ENCODE peak calls at places on chromosomes 13 and 19, in nine cellular contexts. D is heart right ventricle, S is K562, P is uterus, E is thyroid gland, Y is brain microvascular endothelial cell, J is neural progenitor cell, N is astrocyte, Z is left ventricle myocardium inferior. O is an unnamed sample.
A peak's percentile ranks its signal among the peaks of the same experiment; 100 is the strongest.

GRCh38 chr13:74040200-74040599 is 94.0 kb downstream of the KLF12 start:
- DNase-seq in P (no peak), Y (peak; percentile 28), D (peak; percentile 35), S (peak; percentile 14), N (no peak), E (peak; percentile 38), J (peak; percentile 89), Z (peak; percentile 46), O (no peak)

GRCh38 chr13:55563267-55563666 is 1577.5 kb upstream of the PRR20A start:
- DNase-seq in J (no peak), S (no peak), D (no peak), Z (no peak), Y (no peak), N (no peak), P (no peak), E (no peak), O (no peak)

GRCh38 chr19:20247016-20247683 is 80.1 kb downstream of the ZNF486 start:
- DNase-seq in E (peak; percentile 85), D (peak; percentile 11), P (peak; percentile 56), Y (no peak), Z (peak; percentile 16), S (no peak), J (peak; percentile 63), N (peak; percentile 0), O (peak; percentile 42)

GRCh38 chr19:14383898-14384669 is 2.8 kb downstream of the ADGRE5 start:
- DNase-seq in P (peak; percentile 73), D (no peak), S (peak; percentile 72), J (no peak), Y (peak; percentile 38), N (peak; percentile 36), E (no peak), Z (no peak), O (no peak)

GRCh38 chr19:45147835-45148676 is 12.7 kb downstream of the NKPD1 start:
- DNase-seq in E (no peak), D (no peak), S (peak; percentile 18), J (peak; percentile 30), Z (no peak), N (no peak), Y (no peak), P (no peak), O (no peak)

GRCh38 chr13:52884429-52884828 is 36.0 kb upstream of the PCDH8 start:
- DNase-seq in S (no peak), J (no peak), E (peak; percentile 34), Y (no peak), Z (no peak), P (no peak), D (no peak), N (no peak), O (no peak)

GRCh38 chr13:35987572-35988513 is 143.3 kb downstream of the DCLK1 start:
- DNase-seq in N (no peak), E (no peak), D (no peak), S (no peak), J (no peak), Y (no peak), P (no peak), Z (no peak), O (no peak)

GRCh38 chr19:7852851-7853759 is 21.1 kb downstream of the PRR36 start:
- DNase-seq in E (peak; percentile 93), D (no peak), N (no peak), S (peak; percentile 91), Z (peak; percentile 54), Y (no peak), P (peak; percentile 46), J (peak; percentile 91), O (no peak)

GRCh38 chr19:55152017-55152416 is 3.0 kb upstream of the TNNT1 start:
- DNase-seq in N (no peak), Z (no peak), E (no peak), J (no peak), S (peak; percentile 77), P (no peak), Y (no peak), D (no peak), O (no peak)

GRCh38 chr13:46812398-46812797 is 15.4 kb upstream of the ESD start:
- DNase-seq in Y (no peak), P (no peak), Z (no peak), S (no peak), J (no peak), N (no peak), E (no peak), D (no peak), O (no peak)

GRCh38 chr19:49744946-49745381 is 18.1 kb downstream of the TSKS start:
- DNase-seq in E (no peak), D (no peak), Z (no peak), S (no peak), P (no peak), J (no peak), Y (no peak), N (no peak), O (no peak)

GRCh38 chr13:99018418-99019180 is 40.7 kb upstream of the DOCK9 start:
- DNase-seq in P (no peak), N (peak; percentile 84), Y (no peak), D (no peak), E (no peak), S (no peak), Z (no peak), J (no peak), O (no peak)

DNA sequence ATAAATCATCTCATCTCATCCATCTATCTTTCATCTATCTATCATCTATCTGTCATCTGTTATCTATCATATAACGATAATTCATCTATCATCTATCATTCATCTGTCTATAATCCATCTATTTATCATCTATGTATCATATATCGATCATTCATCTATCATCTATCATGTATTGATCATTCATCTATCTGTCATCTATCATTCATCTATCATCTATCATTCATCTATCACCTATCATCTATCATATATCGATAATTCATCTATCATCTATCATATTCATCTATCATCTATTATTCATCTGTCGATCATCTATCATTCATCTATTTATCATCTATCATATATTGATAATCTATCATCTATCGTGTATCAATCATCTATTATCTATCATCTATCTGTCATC is 100.4 kb upstream of the ZNF492 start:
- DNase-seq in N (no peak), S (no peak), D (no peak), Y (no peak), J (no peak), P (no peak), E (no peak), Z (no peak), O (no peak)
- H3K27ac ChIP-seq in N (no peak overlapping the region), S (no peak overlapping the region), D (no peak overlapping the region), Y (no peak overlapping the region), J (no peak overlapping the region), P (no peak overlapping the region), E (no peak overlapping the region), Z (no peak overlapping the region), O (no peak overlapping the region)

GRCh38 chr13:34207872-34208271 is 389.9 kb downstream of the RFC3 start:
- DNase-seq in S (no peak), N (no peak), D (no peak), Z (no peak), J (no peak), Y (no peak), P (no peak), E (no peak), O (no peak)

GRCh38 chr13:34208326-34208725 is 390.4 kb downstream of the RFC3 start:
- DNase-seq in Z (no peak), P (no peak), N (peak; percentile 53), Y (no peak), E (no peak), S (no peak), D (no peak), J (no peak), O (no peak)

GRCh38 chr13:34207334-34207733 is 389.4 kb downstream of the RFC3 start:
- DNase-seq in E (no peak), P (no peak), J (no peak), N (peak; percentile 90), D (peak; percentile 30), Y (peak; percentile 95), S (no peak), Z (peak; percentile 17), O (no peak)
- H3K27ac ChIP-seq in E (no peak overlapping the region), P (no peak overlapping the region), J (no peak overlapping the region), N (peak overlapping the region; percentile 51), D (no peak overlapping the region), Y (peak overlapping the region; percentile 73), S (no peak overlapping the region), Z (peak overlapping the region; percentile 0), O (no peak overlapping the region)

GRCh38 chr19:58578430-58578925 is 5.3 kb upstream of the MZF1 start:
- DNase-seq in N (no peak), S (peak; percentile 21), E (no peak), Y (no peak), Z (no peak), D (no peak), P (no peak), J (no peak), O (no peak)

GRCh38 chr19:58577581-58578429 is 4.7 kb upstream of the MZF1 start:
- DNase-seq in D (no peak), S (no peak), E (no peak), J (no peak), N (no peak), P (no peak), Y (no peak), Z (peak; percentile 12), O (no peak)

GRCh38 chr19:58572818-58573657 is at the start of gene MZF1:
- DNase-seq in E (peak; percentile 100), N (peak; percentile 100), J (peak; percentile 100), D (peak; percentile 100), P (peak; percentile 100), Z (peak; percentile 99), Y (peak; percentile 100), S (peak; percentile 100), O (no peak)

GRCh38 chr19:58573658-58574164 is 576 bp upstream of the MZF1 start:
- DNase-seq in Z (no peak), S (no peak), N (no peak), P (no peak), J (no peak), Y (no peak), E (no peak), D (no peak), O (no peak)

GRCh38 chr19:58575183-58576041 is 2.3 kb upstream of the MZF1 start:
- DNase-seq in Z (peak; percentile 92), D (peak; percentile 91), E (peak; percentile 90), N (peak; percentile 78), J (peak; percentile 98), Y (peak; percentile 88), S (peak; percentile 95), P (peak; percentile 90), O (no peak)
- H3K27ac ChIP-seq in Z (peak overlapping the region; percentile 95), D (peak overlapping the region; percentile 92), E (peak overlapping the region; percentile 87), N (peak overlapping the region; percentile 97), J (peak overlapping the region; percentile 84), Y (peak overlapping the region; percentile 97), S (peak overlapping the region; percentile 90), P (peak overlapping the region; percentile 97), O (peak overlapping the region; percentile 94)

GRCh38 chr13:95262837-95263381 is 38.3 kb downstream of the ABCC4 start:
- DNase-seq in D (no peak), E (no peak), Z (no peak), J (no peak), S (no peak), P (no peak), Y (no peak), N (no peak), O (no peak)

GRCh38 chr13:95269756-95270155 is 31.5 kb downstream of the ABCC4 start:
- DNase-seq in E (no peak), Z (no peak), N (no peak), J (no peak), S (no peak), Y (no peak), P (no peak), D (no peak), O (no peak)

GRCh38 chr13:95261956-95262355 is 39.3 kb downstream of the ABCC4 start:
- DNase-seq in P (no peak), E (no peak), J (no peak), D (no peak), N (no peak), Y (no peak), S (no peak), Z (no peak), O (no peak)

GRCh38 chr13:95264225-95264624 is 37.0 kb downstream of the ABCC4 start:
- DNase-seq in D (no peak), S (no peak), Z (no peak), P (no peak), Y (no peak), E (no peak), N (no peak), J (no peak), O (no peak)

GRCh38 chr13:95267662-95268369 is 33.4 kb downstream of the ABCC4 start:
- DNase-seq in J (no peak), N (peak; percentile 89), P (peak; percentile 17), Y (peak; percentile 93), E (peak; percentile 14), S (peak; percentile 60), D (no peak), Z (no peak), O (no peak)
- H3K27ac ChIP-seq in J (no peak overlapping the region), N (peak overlapping the region; percentile 69), P (no peak overlapping the region), Y (peak overlapping the region; percentile 90), E (no peak overlapping the region), S (peak overlapping the region; percentile 63), D (no peak overlapping the region), Z (no peak overlapping the region), O (no peak overlapping the region)

O was measured in substantia nigra.